ENCODE peak calls at places on chromosomes 13 and 19, in four cellular contexts. V is NB4, A is Caco-2, P is testis. F is an unnamed sample.
A peak's percentile ranks its signal among the peaks of the same experiment; 100 is the strongest.

GRCh38 chr13:100674363-100674847 is at the start of gene TMTC4:
- DNase-seq in V (peak; percentile 62), A (peak; percentile 77), P (no peak), F (no peak)

GRCh38 chr19:16258440-16258903 is 60.8 kb downstream of the AP1M1 start:
- DNase-seq in V (peak; percentile 84), A (no peak), P (peak; percentile 54), F (no peak)

GRCh38 chr19:39413269-39413902 is 917 bp downstream of the PLEKHG2 start:
- DNase-seq in V (peak; percentile 58), A (peak; percentile 69), P (peak; percentile 61), F (no peak)

GRCh38 chr13:95603887-95604533 is 40.5 kb downstream of the DZIP1 start:
- DNase-seq in V (peak; percentile 45), A (peak; percentile 10), P (no peak), F (no peak)

GRCh38 chr13:110726726-110727125 is 13.2 kb downstream of the ING1 start:
- DNase-seq in V (peak; percentile 92), A (no peak), P (no peak), F (no peak)

GRCh38 chr19:29548483-29549085 is 22.8 kb downstream of the VSTM2B start:
- DNase-seq in V (no peak), A (no peak), P (no peak), F (no peak)

GRCh38 chr19:10452726-10453620 is 32.6 kb downstream of the PDE4A start:
- DNase-seq in V (peak; percentile 30), A (no peak), P (peak; percentile 26), F (no peak)

GRCh38 chr13:43269037-43269476 is 245.7 kb downstream of the DNAJC15 start:
- DNase-seq in V (no peak), A (peak; percentile 86), P (no peak), F (peak; percentile 89)

GRCh38 chr19:42540071-42540553 is 11.8 kb upstream of the CEACAM1 start:
- DNase-seq in V (no peak), A (no peak), P (no peak), F (no peak)

GRCh38 chr19:6610934-6611370 is 20.0 kb upstream of the CD70 start:
- DNase-seq in V (no peak), A (no peak), P (no peak), F (peak; percentile 93)

GRCh38 chr13:40148103-40148502 is 492.6 kb downstream of the COG6 start:
- DNase-seq in V (no peak), A (no peak), P (no peak), F (no peak)

GRCh38 chr19:34126966-34127365 is 45.3 kb upstream of the LSM14A start:
- DNase-seq in V (no peak), A (no peak), P (no peak), F (no peak)

GRCh38 chr13:51494151-51494550 is 41.3 kb upstream of the INTS6 start:
- DNase-seq in V (no peak), A (no peak), P (no peak), F (peak; percentile 24)

GRCh38 chr13:23391752-23392151 is 41.8 kb downstream of the SACS start:
- DNase-seq in V (no peak), A (no peak), P (no peak), F (no peak)

GRCh38 chr19:47330466-47330869 is 1.5 kb upstream of the C5AR2 start:
- DNase-seq in V (peak; percentile 85), A (no peak), P (no peak), F (no peak)

GRCh38 chr13:24737042-24737441 is 26.9 kb upstream of the RNF17 start:
- DNase-seq in V (no peak), A (no peak), P (no peak), F (no peak)

GRCh38 chr13:90233933-90234672 is 1113.4 kb upstream of the MIR17HG start:
- DNase-seq in V (no peak), A (no peak), P (no peak), F (no peak)
- TF ChIP-seq CTCF in V (no peak), A (peak; percentile 16), P (no peak), F (peak; percentile 53)

DNA sequence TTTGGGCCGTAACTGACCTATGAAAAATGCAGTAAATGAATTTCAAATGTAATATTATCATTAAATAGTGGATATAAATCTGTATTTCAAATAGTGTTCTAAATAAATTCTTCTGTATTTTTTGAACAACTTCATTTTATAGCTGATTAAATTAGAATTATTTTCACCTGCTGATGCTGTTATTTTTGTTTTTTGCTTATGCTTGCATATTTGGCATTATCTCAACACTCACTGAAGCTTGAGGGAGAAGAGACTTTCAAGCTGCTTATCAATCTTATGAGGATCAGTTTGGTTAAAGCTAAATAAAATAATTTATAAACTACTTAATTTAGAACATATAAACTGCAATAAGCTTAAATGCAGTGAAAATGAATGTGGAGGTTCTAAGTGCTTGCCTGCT is 251.3 kb upstream of the PCDH9 start:
- DNase-seq in V (no peak), A (no peak), P (no peak), F (no peak)
- TF ChIP-seq CTCF in V (no peak), A (no peak), P (no peak), F (no peak)

DNA sequence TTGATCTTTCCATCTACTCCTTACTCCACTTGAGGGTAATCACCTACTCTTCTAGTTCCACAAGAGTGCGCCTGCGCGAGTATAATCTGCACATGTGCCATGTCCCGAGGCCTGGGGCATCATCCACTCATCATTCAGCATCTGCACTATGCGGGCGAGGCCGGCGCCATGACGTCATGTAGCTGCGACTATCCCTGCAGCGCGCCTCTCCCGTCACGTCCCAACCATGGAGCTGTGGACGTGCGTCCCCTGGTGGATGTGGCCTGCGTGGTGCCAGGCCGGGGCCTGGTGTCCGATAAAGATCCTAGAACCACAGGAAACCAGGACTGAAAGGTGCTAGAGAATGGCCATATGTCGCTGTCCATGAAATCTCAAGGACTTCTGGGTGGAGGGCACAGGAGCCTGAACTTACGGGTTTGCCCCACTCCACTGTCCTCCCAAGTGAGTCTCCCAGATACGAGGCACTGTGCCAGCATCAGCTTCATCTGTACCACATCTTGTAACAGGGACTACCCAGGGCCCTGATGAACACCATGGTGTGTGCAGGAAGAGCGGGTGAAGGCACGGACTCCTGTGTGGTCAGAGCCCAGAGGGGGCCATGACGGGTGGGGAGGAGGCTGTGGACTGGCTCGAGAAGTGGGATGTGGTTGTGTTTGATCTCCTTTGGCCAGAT is 2.7 kb upstream of the KLK2 start:
- DNase-seq in V (no peak), A (no peak), P (peak; percentile 86), F (no peak)
- TF ChIP-seq CTCF in V (no peak), A (no peak), P (peak; percentile 19), F (peak; percentile 61)

DNA sequence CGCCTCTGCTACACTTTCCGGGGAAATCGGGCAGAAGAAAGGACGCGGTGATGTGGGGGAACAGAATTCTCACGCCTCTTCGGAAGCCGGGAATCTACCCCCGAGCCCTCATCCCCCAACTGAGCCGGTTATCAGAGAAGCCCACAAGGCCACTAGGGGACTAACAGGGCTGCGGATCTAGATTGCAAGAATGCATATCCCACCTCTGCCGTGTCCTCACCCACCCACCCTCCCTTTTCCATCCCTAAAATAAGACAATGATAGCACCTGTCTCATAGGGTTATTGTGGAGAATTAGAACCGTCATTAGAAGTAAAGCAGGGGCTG is 1.1 kb downstream of the IGFLR1 start:
- DNase-seq in V (no peak), A (no peak), P (no peak), F (no peak)
- TF ChIP-seq CTCF in V (peak; percentile 5), A (peak; percentile 14), P (no peak), F (no peak)

DNA sequence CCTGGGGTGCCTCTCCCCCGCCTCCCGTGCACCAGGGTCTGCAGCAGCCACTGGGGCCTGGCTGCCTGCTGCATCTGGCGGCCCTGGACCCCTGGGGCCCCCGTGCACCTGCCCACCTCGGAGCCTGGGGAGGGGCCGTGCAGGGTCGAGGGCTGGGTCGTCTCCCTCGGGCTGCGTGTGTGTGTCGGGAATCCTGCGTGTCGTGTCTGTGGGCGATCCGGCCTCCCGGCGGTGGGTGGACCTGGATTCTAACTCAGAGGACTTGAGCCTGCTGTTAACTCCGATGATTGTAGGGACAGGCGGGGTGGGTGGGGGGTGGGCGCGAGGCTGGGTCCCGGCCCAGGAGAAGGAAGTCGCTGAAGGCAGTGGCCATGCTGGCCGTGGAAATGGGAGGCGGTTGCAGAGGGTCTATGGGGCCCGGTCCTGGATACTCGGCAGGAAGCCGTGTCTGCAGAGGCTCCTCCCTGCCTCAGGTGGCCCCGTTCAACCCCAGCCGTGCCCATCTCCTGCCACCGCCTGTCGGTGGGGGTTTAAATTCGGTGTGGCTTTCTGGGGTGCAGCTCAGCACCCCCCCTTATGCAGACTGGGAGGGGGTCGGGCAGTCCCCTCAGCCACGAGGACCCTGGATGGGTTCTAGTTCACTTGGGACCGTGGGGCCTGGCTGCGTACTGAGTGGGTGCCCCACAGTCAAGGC is 9.4 kb upstream of the WDR18 start:
- DNase-seq in V (no peak), A (no peak), P (no peak), F (no peak)
- TF ChIP-seq CTCF in V (no peak), A (no peak), P (no peak), F (no peak)

GRCh38 chr13:52669677-52670076 is 17.0 kb downstream of the SUGT1 start:
- DNase-seq in V (no peak), A (no peak), P (no peak), F (no peak)
- TF ChIP-seq CTCF in V (no peak), A (no peak), P (peak; percentile 18), F (peak; percentile 56)

GRCh38 chr13:41401371-41401770 is 56.0 kb upstream of the RGCC start:
- DNase-seq in V (peak; percentile 48), A (peak; percentile 24), P (no peak), F (no peak)
- TF ChIP-seq CTCF in V (no peak), A (no peak), P (no peak), F (no peak)